ENCODE peak calls at places on chromosomes 6 and 20, in five cellular contexts. K is AG04449, Q is mammary epithelial cell, J is GM13976, N is GM06990. U is an unnamed sample.
A peak's percentile ranks its signal among the peaks of the same experiment; 100 is the strongest.

GRCh38 chr6:24738732-24739131 is 19.8 kb upstream of the C6orf62 start:
- DNase-seq in J (no peak), K (no peak), N (no peak), Q (no peak), U (no peak)

GRCh38 chr20:40635990-40636389 is 53.0 kb downstream of the MAFB start:
- DNase-seq in J (no peak), K (no peak), N (no peak), Q (no peak), U (no peak)

GRCh38 chr6:38973178-38974057 is 75.2 kb upstream of the GLP1R start:
- DNase-seq in Q (peak; percentile 83), J (peak; percentile 47), K (peak; percentile 19), N (peak; percentile 13), U (peak; percentile 54)

GRCh38 chr6:36516559-36516958 is 30.7 kb downstream of the STK38 start:
- DNase-seq in Q (no peak), K (no peak), N (no peak), J (no peak), U (no peak)

GRCh38 chr6:21846541-21847451 is 253.2 kb downstream of the SOX4 start:
- DNase-seq in J (no peak), K (no peak), N (peak; percentile 30), Q (no peak), U (no peak)

GRCh38 chr6:16322666-16323312 is 84.4 kb downstream of the GMPR start:
- DNase-seq in J (peak; percentile 83), N (peak; percentile 77), K (no peak), Q (no peak), U (peak; percentile 87)

GRCh38 chr6:42293579-42293978 is 75.9 kb upstream of the MRPS10 start:
- DNase-seq in N (no peak), K (no peak), J (no peak), Q (no peak), U (no peak)

GRCh38 chr20:21702553-21703467 is 2.7 kb upstream of the PAX1 start:
- DNase-seq in Q (peak; percentile 40), N (peak; percentile 47), K (no peak), J (peak; percentile 63), U (peak; percentile 55)

GRCh38 chr6:150685860-150686259 is 86.2 kb downstream of the PLEKHG1 start:
- DNase-seq in J (peak; percentile 64), Q (peak; percentile 72), K (no peak), N (peak; percentile 27), U (peak; percentile 54)

GRCh38 chr20:36090223-36090622 is 64.3 kb upstream of the EPB41L1 start:
- DNase-seq in J (no peak), N (no peak), Q (no peak), K (no peak), U (no peak)

GRCh38 chr6:71123051-71123450 is 165.6 kb upstream of the OGFRL1 start:
- DNase-seq in N (no peak), K (no peak), J (no peak), Q (no peak), U (no peak)

GRCh38 chr20:8454137-8454712 is 322.2 kb downstream of the PLCB1 start:
- DNase-seq in K (peak; percentile 72), N (no peak), J (peak; percentile 10), Q (peak; percentile 43), U (peak; percentile 6)
- TF ChIP-seq CTCF in K (peak; percentile 49), N (peak; percentile 63), J (peak; percentile 13), Q (peak; percentile 34), U (no peak)

DNA sequence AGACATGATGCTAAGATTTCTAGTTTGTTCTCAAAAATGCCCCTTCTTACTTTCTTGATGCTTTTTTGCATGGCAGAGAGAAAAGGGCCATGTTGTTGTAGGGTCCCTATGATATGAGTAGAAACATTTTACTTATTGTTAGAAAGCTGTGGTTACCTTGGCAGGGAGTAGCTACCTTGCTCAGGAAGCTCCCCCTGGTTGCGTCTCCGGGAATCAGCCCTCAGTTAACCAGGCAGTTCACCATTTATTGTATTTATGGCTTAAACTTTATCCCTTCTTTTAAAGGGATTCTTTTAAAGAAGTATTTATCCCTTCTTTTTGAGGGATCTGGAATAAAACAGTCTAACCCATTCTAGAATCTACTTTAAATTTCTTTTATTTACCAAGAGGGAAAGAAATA is 113.9 kb upstream of the PROKR2 start:
- DNase-seq in N (no peak), J (no peak), Q (no peak), K (no peak), U (no peak)
- TF ChIP-seq CTCF in N (no peak), J (no peak), Q (peak; percentile 9), K (no peak), U (no peak)

DNA sequence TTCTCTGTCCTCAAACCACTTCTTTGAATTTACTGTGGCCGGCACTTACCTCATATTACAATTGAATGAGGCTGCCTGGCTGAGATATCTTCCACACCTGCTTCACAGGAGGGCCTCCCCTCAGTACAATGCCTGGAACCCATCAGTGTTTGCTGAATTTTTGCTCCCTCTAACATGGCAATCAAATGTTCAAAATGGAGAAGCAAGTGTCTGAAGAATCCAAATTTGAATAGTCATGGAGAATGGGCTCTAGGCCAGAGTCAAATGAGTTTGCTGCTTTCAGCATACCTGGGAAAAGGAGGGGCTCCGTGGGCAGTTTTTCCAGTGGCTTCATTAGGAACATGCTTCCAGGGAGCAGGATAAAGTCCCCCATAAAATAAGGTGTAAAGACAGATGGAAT is 564.8 kb downstream of the UTRN start:
- DNase-seq in K (no peak), Q (no peak), N (no peak), J (no peak), U (no peak)
- TF ChIP-seq CTCF in K (no peak), Q (no peak), N (no peak), J (no peak), U (no peak)

GRCh38 chr20:49545572-49545971 is 22.4 kb downstream of the PTGIS start:
- DNase-seq in K (no peak), N (no peak), Q (no peak), J (no peak), U (no peak)
- TF ChIP-seq CTCF in K (peak; percentile 4), N (peak; percentile 8), Q (no peak), J (no peak), U (no peak)

DNA sequence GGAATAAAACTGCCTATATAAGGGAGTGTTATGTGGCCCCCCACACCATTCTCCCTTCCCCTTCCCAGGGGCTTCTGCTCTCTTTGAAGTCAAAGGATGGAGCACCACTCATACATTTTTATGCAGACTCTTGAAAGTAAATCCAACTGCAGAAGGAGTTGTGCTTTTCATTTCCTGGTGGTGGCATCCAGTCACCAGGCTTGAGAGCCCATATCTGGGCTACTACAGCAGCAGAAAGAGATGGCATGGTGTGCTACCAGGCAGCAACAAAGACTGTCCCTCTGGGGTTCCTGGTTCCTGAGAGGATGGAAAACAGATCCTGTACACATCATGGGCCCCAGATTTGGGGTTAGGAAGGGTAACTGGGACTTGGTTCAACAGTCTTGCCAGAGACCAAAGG is 226.4 kb downstream of the CLIC5 start:
- DNase-seq in N (no peak), Q (no peak), K (no peak), J (no peak), U (no peak)
- TF ChIP-seq CTCF in N (no peak), Q (no peak), K (no peak), J (no peak), U (no peak)

GRCh38 chr20:23318347-23318746 is 32.2 kb upstream of the NXT1 start:
- DNase-seq in Q (no peak), N (no peak), J (no peak), K (no peak), U (no peak)

GRCh38 chr20:23316626-23317025 is 34.0 kb upstream of the NXT1 start:
- DNase-seq in J (no peak), N (no peak), Q (no peak), K (no peak), U (no peak)

GRCh38 chr20:23317081-23317480 is 33.5 kb upstream of the NXT1 start:
- DNase-seq in Q (no peak), N (no peak), J (no peak), K (no peak), U (no peak)

GRCh38 chr20:23325107-23325506 is 25.5 kb upstream of the NXT1 start:
- DNase-seq in Q (no peak), N (no peak), J (no peak), K (no peak), U (no peak)

GRCh38 chr20:23320317-23320716 is 30.3 kb upstream of the NXT1 start:
- DNase-seq in Q (no peak), K (no peak), N (no peak), J (no peak), U (no peak)
- TF ChIP-seq CTCF in Q (peak; percentile 31), K (peak; percentile 33), N (peak; percentile 35), J (no peak), U (no peak)

GRCh38 chr20:63230800-63231268 is 4.9 kb upstream of the BIRC7 start:
- DNase-seq in J (no peak), Q (peak; percentile 42), N (no peak), K (no peak), U (no peak)

GRCh38 chr20:63227260-63227659 is 8.4 kb upstream of the BIRC7 start:
- DNase-seq in K (no peak), Q (no peak), J (no peak), N (no peak), U (no peak)

GRCh38 chr20:63226020-63226943 is 9.4 kb upstream of the BIRC7 start:
- DNase-seq in K (no peak), Q (no peak), N (no peak), J (no peak), U (no peak)

GRCh38 chr20:63232235-63233060 is 3.3 kb upstream of the BIRC7 start:
- DNase-seq in Q (no peak), J (no peak), N (no peak), K (peak; percentile 84), U (no peak)

GRCh38 chr20:63228786-63229185 is 6.9 kb upstream of the BIRC7 start:
- DNase-seq in Q (no peak), J (no peak), K (no peak), N (no peak), U (no peak)
- TF ChIP-seq CTCF in Q (no peak), J (no peak), K (no peak), N (no peak), U (no peak)

GRCh38 chr6:158661156-158661555 is 11.3 kb downstream of the SYTL3 start:
- DNase-seq in N (no peak), Q (no peak), K (no peak), J (no peak), U (no peak)
- TF ChIP-seq CTCF in N (no peak), Q (peak; percentile 29), K (no peak), J (no peak), U (no peak)

U was measured in GM20000.